ENCODE peak calls at places on chromosomes 2 and 18, in eight cellular contexts. One of them, this sample, is unnamed.

GRCh38 chr2:23289671-23290070 is 95.3 kb upstream of the KLHL29 start:
- ATAC-seq in activated T-cell treated with anti-CD3 and anti-CD28 coated beads, Interleukin-2, amount 50 U/mL, for 4 hours: no peak
- ATAC-seq in pancreas: no peak
- ATAC-seq in sciatic nerve: no peak
- ATAC-seq in esophagus mucosa: no peak
- ATAC-seq in heart right ventricle: no peak
- ATAC-seq in activated CD8-positive, alpha-beta T cell treated with anti-CD3 and anti-CD28 coated beads for 36 hours: no peak
- ATAC-seq in left cardiac atrium: no peak
- ATAC-seq in this sample: no peak

GRCh38 chr2:207746131-207746530 is 23.6 kb downstream of the FZD5 start:
- ATAC-seq in esophagus mucosa: peak
- ATAC-seq in activated CD8-positive, alpha-beta T cell treated with anti-CD3 and anti-CD28 coated beads for 36 hours: peak
- ATAC-seq in activated T-cell treated with anti-CD3 and anti-CD28 coated beads, Interleukin-2, amount 50 U/mL, for 4 hours: peak
- ATAC-seq in sciatic nerve: peak
- ATAC-seq in heart right ventricle: peak
- ATAC-seq in left cardiac atrium: peak
- ATAC-seq in pancreas: peak
- ATAC-seq in this sample: peak

GRCh38 chr2:54239427-54239826 is 16.6 kb downstream of the TSPYL6 start:
- ATAC-seq in left cardiac atrium: no peak
- ATAC-seq in pancreas: no peak
- ATAC-seq in esophagus mucosa: no peak
- ATAC-seq in activated T-cell treated with anti-CD3 and anti-CD28 coated beads, Interleukin-2, amount 50 U/mL, for 4 hours: no peak
- ATAC-seq in activated CD8-positive, alpha-beta T cell treated with anti-CD3 and anti-CD28 coated beads for 36 hours: no peak
- ATAC-seq in heart right ventricle: no peak
- ATAC-seq in sciatic nerve: peak
- ATAC-seq in this sample: no peak

GRCh38 chr2:135113322-135113721 is 61.2 kb downstream of the RAB3GAP1 start:
- ATAC-seq in pancreas: no peak
- ATAC-seq in left cardiac atrium: no peak
- ATAC-seq in sciatic nerve: no peak
- ATAC-seq in activated T-cell treated with anti-CD3 and anti-CD28 coated beads, Interleukin-2, amount 50 U/mL, for 4 hours: no peak
- ATAC-seq in activated CD8-positive, alpha-beta T cell treated with anti-CD3 and anti-CD28 coated beads for 36 hours: no peak
- ATAC-seq in esophagus mucosa: no peak
- ATAC-seq in heart right ventricle: no peak
- ATAC-seq in this sample: no peak

GRCh38 chr2:57156231-57156924 is 890.2 kb upstream of the VRK2 start:
- ATAC-seq in heart right ventricle: no peak
- ATAC-seq in esophagus mucosa: no peak
- ATAC-seq in activated CD8-positive, alpha-beta T cell treated with anti-CD3 and anti-CD28 coated beads for 36 hours: no peak
- ATAC-seq in sciatic nerve: no peak
- ATAC-seq in pancreas: no peak
- ATAC-seq in left cardiac atrium: no peak
- ATAC-seq in activated T-cell treated with anti-CD3 and anti-CD28 coated beads, Interleukin-2, amount 50 U/mL, for 4 hours: no peak
- ATAC-seq in this sample: no peak

GRCh38 chr2:3169106-3169870 is 208.3 kb downstream of the EIPR1 start:
- ATAC-seq in activated CD8-positive, alpha-beta T cell treated with anti-CD3 and anti-CD28 coated beads for 36 hours: no peak
- ATAC-seq in esophagus mucosa: no peak
- ATAC-seq in activated T-cell treated with anti-CD3 and anti-CD28 coated beads, Interleukin-2, amount 50 U/mL, for 4 hours: no peak
- ATAC-seq in pancreas: no peak
- ATAC-seq in heart right ventricle: no peak
- ATAC-seq in left cardiac atrium: no peak
- ATAC-seq in sciatic nerve: no peak
- ATAC-seq in this sample: no peak

GRCh38 chr2:200695178-200695930 is 109.5 kb downstream of the AOX1 start:
- ATAC-seq in activated CD8-positive, alpha-beta T cell treated with anti-CD3 and anti-CD28 coated beads for 36 hours: no peak
- ATAC-seq in pancreas: no peak
- ATAC-seq in left cardiac atrium: peak
- ATAC-seq in heart right ventricle: peak
- ATAC-seq in activated T-cell treated with anti-CD3 and anti-CD28 coated beads, Interleukin-2, amount 50 U/mL, for 4 hours: peak
- ATAC-seq in esophagus mucosa: no peak
- ATAC-seq in sciatic nerve: peak
- ATAC-seq in this sample: no peak

GRCh38 chr2:123518387-123518786 is 506.7 kb upstream of the CNTNAP5 start:
- ATAC-seq in esophagus mucosa: no peak
- ATAC-seq in activated T-cell treated with anti-CD3 and anti-CD28 coated beads, Interleukin-2, amount 50 U/mL, for 4 hours: no peak
- ATAC-seq in left cardiac atrium: no peak
- ATAC-seq in pancreas: no peak
- ATAC-seq in heart right ventricle: no peak
- ATAC-seq in activated CD8-positive, alpha-beta T cell treated with anti-CD3 and anti-CD28 coated beads for 36 hours: no peak
- ATAC-seq in sciatic nerve: peak
- ATAC-seq in this sample: no peak

GRCh38 chr2:223165423-223166214 is 113.6 kb downstream of the KCNE4 start:
- ATAC-seq in pancreas: no peak
- ATAC-seq in heart right ventricle: no peak
- ATAC-seq in sciatic nerve: no peak
- ATAC-seq in left cardiac atrium: no peak
- ATAC-seq in activated CD8-positive, alpha-beta T cell treated with anti-CD3 and anti-CD28 coated beads for 36 hours: no peak
- ATAC-seq in esophagus mucosa: no peak
- ATAC-seq in activated T-cell treated with anti-CD3 and anti-CD28 coated beads, Interleukin-2, amount 50 U/mL, for 4 hours: no peak
- ATAC-seq in this sample: no peak

GRCh38 chr18:31990823-31991222 is 27.8 kb upstream of the RNF125 start:
- ATAC-seq in pancreas: no peak
- ATAC-seq in heart right ventricle: no peak
- ATAC-seq in esophagus mucosa: peak
- ATAC-seq in left cardiac atrium: no peak
- ATAC-seq in sciatic nerve: no peak
- ATAC-seq in activated T-cell treated with anti-CD3 and anti-CD28 coated beads, Interleukin-2, amount 50 U/mL, for 4 hours: no peak
- ATAC-seq in activated CD8-positive, alpha-beta T cell treated with anti-CD3 and anti-CD28 coated beads for 36 hours: no peak
- ATAC-seq in this sample: no peak

GRCh38 chr2:29420999-29421856 is 306.0 kb downstream of the CLIP4 start:
- ATAC-seq in esophagus mucosa: no peak
- ATAC-seq in pancreas: peak
- ATAC-seq in activated T-cell treated with anti-CD3 and anti-CD28 coated beads, Interleukin-2, amount 50 U/mL, for 4 hours: no peak
- ATAC-seq in heart right ventricle: peak
- ATAC-seq in activated CD8-positive, alpha-beta T cell treated with anti-CD3 and anti-CD28 coated beads for 36 hours: no peak
- ATAC-seq in sciatic nerve: peak
- ATAC-seq in left cardiac atrium: peak
- ATAC-seq in this sample: no peak

GRCh38 chr2:33158482-33159003 is 211.8 kb downstream of the LTBP1 start:
- ATAC-seq in sciatic nerve: no peak
- ATAC-seq in left cardiac atrium: no peak
- ATAC-seq in activated CD8-positive, alpha-beta T cell treated with anti-CD3 and anti-CD28 coated beads for 36 hours: no peak
- ATAC-seq in heart right ventricle: no peak
- ATAC-seq in pancreas: no peak
- ATAC-seq in activated T-cell treated with anti-CD3 and anti-CD28 coated beads, Interleukin-2, amount 50 U/mL, for 4 hours: peak
- ATAC-seq in esophagus mucosa: peak
- ATAC-seq in this sample: no peak

GRCh38 chr2:237337586-237337985 is 76.4 kb downstream of the COL6A3 start:
- ATAC-seq in sciatic nerve: no peak
- ATAC-seq in activated T-cell treated with anti-CD3 and anti-CD28 coated beads, Interleukin-2, amount 50 U/mL, for 4 hours: no peak
- ATAC-seq in left cardiac atrium: no peak
- ATAC-seq in pancreas: no peak
- ATAC-seq in activated CD8-positive, alpha-beta T cell treated with anti-CD3 and anti-CD28 coated beads for 36 hours: no peak
- ATAC-seq in heart right ventricle: no peak
- ATAC-seq in esophagus mucosa: no peak
- ATAC-seq in this sample: no peak

GRCh38 chr2:150631236-150631603 is 143.8 kb upstream of the RND3 start:
- ATAC-seq in esophagus mucosa: no peak
- ATAC-seq in left cardiac atrium: no peak
- ATAC-seq in heart right ventricle: no peak
- ATAC-seq in activated CD8-positive, alpha-beta T cell treated with anti-CD3 and anti-CD28 coated beads for 36 hours: no peak
- ATAC-seq in activated T-cell treated with anti-CD3 and anti-CD28 coated beads, Interleukin-2, amount 50 U/mL, for 4 hours: no peak
- ATAC-seq in pancreas: no peak
- ATAC-seq in sciatic nerve: no peak
- ATAC-seq in this sample: no peak

GRCh38 chr18:46310258-46310657 is 206.1 kb downstream of the HAUS1 start:
- ATAC-seq in heart right ventricle: no peak
- ATAC-seq in activated T-cell treated with anti-CD3 and anti-CD28 coated beads, Interleukin-2, amount 50 U/mL, for 4 hours: no peak
- ATAC-seq in sciatic nerve: no peak
- ATAC-seq in pancreas: no peak
- ATAC-seq in activated CD8-positive, alpha-beta T cell treated with anti-CD3 and anti-CD28 coated beads for 36 hours: no peak
- ATAC-seq in left cardiac atrium: no peak
- ATAC-seq in esophagus mucosa: peak
- ATAC-seq in this sample: no peak

GRCh38 chr18:44464401-44465185 is 216.1 kb upstream of the SETBP1 start:
- ATAC-seq in sciatic nerve: peak
- ATAC-seq in left cardiac atrium: peak
- ATAC-seq in activated T-cell treated with anti-CD3 and anti-CD28 coated beads, Interleukin-2, amount 50 U/mL, for 4 hours: no peak
- ATAC-seq in heart right ventricle: no peak
- ATAC-seq in pancreas: no peak
- ATAC-seq in activated CD8-positive, alpha-beta T cell treated with anti-CD3 and anti-CD28 coated beads for 36 hours: no peak
- ATAC-seq in esophagus mucosa: no peak
- ATAC-seq in this sample: no peak

GRCh38 chr18:59950215-59950944 is 50.6 kb downstream of the PMAIP1 start:
- ATAC-seq in esophagus mucosa: no peak
- ATAC-seq in heart right ventricle: no peak
- ATAC-seq in pancreas: peak
- ATAC-seq in left cardiac atrium: no peak
- ATAC-seq in activated T-cell treated with anti-CD3 and anti-CD28 coated beads, Interleukin-2, amount 50 U/mL, for 4 hours: peak
- ATAC-seq in activated CD8-positive, alpha-beta T cell treated with anti-CD3 and anti-CD28 coated beads for 36 hours: peak
- ATAC-seq in sciatic nerve: no peak
- ATAC-seq in this sample: peak

GRCh38 chr18:12301263-12302005 is 6.6 kb upstream of the TUBB6 start:
- ATAC-seq in heart right ventricle: no peak
- ATAC-seq in pancreas: no peak
- ATAC-seq in sciatic nerve: no peak
- ATAC-seq in activated CD8-positive, alpha-beta T cell treated with anti-CD3 and anti-CD28 coated beads for 36 hours: no peak
- ATAC-seq in activated T-cell treated with anti-CD3 and anti-CD28 coated beads, Interleukin-2, amount 50 U/mL, for 4 hours: no peak
- ATAC-seq in left cardiac atrium: no peak
- ATAC-seq in esophagus mucosa: no peak
- ATAC-seq in this sample: no peak

GRCh38 chr2:207037813-207038212 is 98.5 kb downstream of the CPO start:
- ATAC-seq in sciatic nerve: no peak
- ATAC-seq in left cardiac atrium: no peak
- ATAC-seq in activated CD8-positive, alpha-beta T cell treated with anti-CD3 and anti-CD28 coated beads for 36 hours: no peak
- ATAC-seq in esophagus mucosa: no peak
- ATAC-seq in activated T-cell treated with anti-CD3 and anti-CD28 coated beads, Interleukin-2, amount 50 U/mL, for 4 hours: no peak
- ATAC-seq in heart right ventricle: no peak
- ATAC-seq in pancreas: no peak
- ATAC-seq in this sample: no peak

GRCh38 chr2:99615247-99615771 is 125.5 kb upstream of the REV1 start:
- ATAC-seq in pancreas: no peak
- ATAC-seq in activated T-cell treated with anti-CD3 and anti-CD28 coated beads, Interleukin-2, amount 50 U/mL, for 4 hours: no peak
- ATAC-seq in heart right ventricle: no peak
- ATAC-seq in left cardiac atrium: no peak
- ATAC-seq in activated CD8-positive, alpha-beta T cell treated with anti-CD3 and anti-CD28 coated beads for 36 hours: no peak
- ATAC-seq in sciatic nerve: peak
- ATAC-seq in esophagus mucosa: peak
- ATAC-seq in this sample: no peak

GRCh38 chr2:15472133-15472532 is 89.0 kb downstream of the NBAS start:
- ATAC-seq in pancreas: no peak
- ATAC-seq in left cardiac atrium: peak
- ATAC-seq in activated T-cell treated with anti-CD3 and anti-CD28 coated beads, Interleukin-2, amount 50 U/mL, for 4 hours: no peak
- ATAC-seq in heart right ventricle: no peak
- ATAC-seq in esophagus mucosa: no peak
- ATAC-seq in activated CD8-positive, alpha-beta T cell treated with anti-CD3 and anti-CD28 coated beads for 36 hours: no peak
- ATAC-seq in sciatic nerve: no peak
- ATAC-seq in this sample: no peak

GRCh38 chr2:61196671-61197070 is 34.7 kb downstream of the C2orf74 start:
- ATAC-seq in pancreas: no peak
- ATAC-seq in sciatic nerve: no peak
- ATAC-seq in activated T-cell treated with anti-CD3 and anti-CD28 coated beads, Interleukin-2, amount 50 U/mL, for 4 hours: no peak
- ATAC-seq in esophagus mucosa: peak
- ATAC-seq in activated CD8-positive, alpha-beta T cell treated with anti-CD3 and anti-CD28 coated beads for 36 hours: no peak
- ATAC-seq in heart right ventricle: no peak
- ATAC-seq in left cardiac atrium: no peak
- ATAC-seq in this sample: no peak

GRCh38 chr2:1843646-1844045 is 99.3 kb upstream of the PXDN start:
- ATAC-seq in pancreas: no peak
- ATAC-seq in activated T-cell treated with anti-CD3 and anti-CD28 coated beads, Interleukin-2, amount 50 U/mL, for 4 hours: no peak
- ATAC-seq in sciatic nerve: no peak
- ATAC-seq in esophagus mucosa: no peak
- ATAC-seq in heart right ventricle: no peak
- ATAC-seq in left cardiac atrium: no peak
- ATAC-seq in activated CD8-positive, alpha-beta T cell treated with anti-CD3 and anti-CD28 coated beads for 36 hours: no peak
- ATAC-seq in this sample: no peak

GRCh38 chr2:236196366-236196765 is 28.2 kb upstream of the GBX2 start:
- ATAC-seq in activated T-cell treated with anti-CD3 and anti-CD28 coated beads, Interleukin-2, amount 50 U/mL, for 4 hours: no peak
- ATAC-seq in activated CD8-positive, alpha-beta T cell treated with anti-CD3 and anti-CD28 coated beads for 36 hours: no peak
- ATAC-seq in left cardiac atrium: no peak
- ATAC-seq in sciatic nerve: no peak
- ATAC-seq in pancreas: no peak
- ATAC-seq in esophagus mucosa: no peak
- ATAC-seq in heart right ventricle: no peak
- ATAC-seq in this sample: no peak

GRCh38 chr2:111037136-111037535 is 83.6 kb upstream of the BCL2L11 start:
- ATAC-seq in activated T-cell treated with anti-CD3 and anti-CD28 coated beads, Interleukin-2, amount 50 U/mL, for 4 hours: no peak
- ATAC-seq in sciatic nerve: no peak
- ATAC-seq in heart right ventricle: no peak
- ATAC-seq in activated CD8-positive, alpha-beta T cell treated with anti-CD3 and anti-CD28 coated beads for 36 hours: peak
- ATAC-seq in left cardiac atrium: no peak
- ATAC-seq in pancreas: no peak
- ATAC-seq in esophagus mucosa: no peak
- ATAC-seq in this sample: no peak